ENCODE peak calls at places on chromosomes 1 and 21, in five cellular contexts. One of them, this sample, is unnamed.

GRCh38 chr1:177246710-177247588 is 76.2 kb downstream of the BRINP2 start:
- DNase-seq in germinal center: no peak
- DNase-seq in neural progenitor cell: peak
- DNase-seq in Right ventricle myocardium superior: no peak
- DNase-seq in NCI-H748 treated with DMSO at 0.1 percent for 48 hours: no peak
- DNase-seq in this sample: no peak

GRCh38 chr1:21012937-21013336 is 163.8 kb downstream of the EIF4G3 start:
- DNase-seq in germinal center: no peak
- DNase-seq in neural progenitor cell: peak
- DNase-seq in Right ventricle myocardium superior: no peak
- DNase-seq in NCI-H748 treated with DMSO at 0.1 percent for 48 hours: no peak
- DNase-seq in this sample: no peak

GRCh38 chr1:46479744-46480350 is 9.8 kb upstream of the DMBX1 start:
- DNase-seq in germinal center: no peak
- DNase-seq in neural progenitor cell: peak
- DNase-seq in Right ventricle myocardium superior: no peak
- DNase-seq in NCI-H748 treated with DMSO at 0.1 percent for 48 hours: no peak
- DNase-seq in this sample: peak

GRCh38 chr1:43444827-43445225 is 8.9 kb downstream of the HYI start:
- DNase-seq in germinal center: no peak
- DNase-seq in neural progenitor cell: peak
- DNase-seq in Right ventricle myocardium superior: no peak
- DNase-seq in NCI-H748 treated with DMSO at 0.1 percent for 48 hours: no peak
- DNase-seq in this sample: no peak

GRCh38 chr1:164440222-164440621 is 118.8 kb upstream of the PBX1 start:
- DNase-seq in germinal center: no peak
- DNase-seq in neural progenitor cell: peak
- DNase-seq in Right ventricle myocardium superior: no peak
- DNase-seq in NCI-H748 treated with DMSO at 0.1 percent for 48 hours: no peak
- DNase-seq in this sample: no peak

GRCh38 chr1:204493882-204494280 is 724 bp downstream of the PIK3C2B start:
- DNase-seq in germinal center: peak
- DNase-seq in neural progenitor cell: peak
- DNase-seq in Right ventricle myocardium superior: peak
- DNase-seq in NCI-H748 treated with DMSO at 0.1 percent for 48 hours: peak
- DNase-seq in this sample: peak

GRCh38 chr1:234933475-234933874 is 195.2 kb downstream of the TOMM20 start:
- DNase-seq in germinal center: peak
- DNase-seq in neural progenitor cell: no peak
- DNase-seq in Right ventricle myocardium superior: peak
- DNase-seq in NCI-H748 treated with DMSO at 0.1 percent for 48 hours: no peak
- DNase-seq in this sample: peak

GRCh38 chr1:92711473-92712165 is 73.3 kb downstream of the EVI5 start:
- DNase-seq in germinal center: no peak
- DNase-seq in neural progenitor cell: no peak
- DNase-seq in Right ventricle myocardium superior: no peak
- DNase-seq in NCI-H748 treated with DMSO at 0.1 percent for 48 hours: no peak
- DNase-seq in this sample: no peak

GRCh38 chr21:35711213-35711612 is 349.1 kb downstream of the SETD4 start:
- DNase-seq in germinal center: no peak
- DNase-seq in neural progenitor cell: no peak
- DNase-seq in Right ventricle myocardium superior: no peak
- DNase-seq in NCI-H748 treated with DMSO at 0.1 percent for 48 hours: no peak
- DNase-seq in this sample: no peak

GRCh38 chr21:32824950-32825349 is 53.4 kb upstream of the PAXBP1 start:
- DNase-seq in germinal center: no peak
- DNase-seq in neural progenitor cell: no peak
- DNase-seq in Right ventricle myocardium superior: no peak
- DNase-seq in NCI-H748 treated with DMSO at 0.1 percent for 48 hours: no peak
- DNase-seq in this sample: no peak